ENCODE peak calls at places on chromosomes 7 and 10, in eight cellular contexts. One of them, this sample, is unnamed.

GRCh38 chr10:87861566-87861952 is 1.8 kb downstream of the KLLN start:
- DNase-seq in HCT116: no peak
- DNase-seq in ACHN: peak; percentile 76
- DNase-seq in adrenal gland: peak; percentile 91
- DNase-seq in activated CD4-positive, alpha-beta T cell treated with anti-CD3 and anti-CD28 coated beads for 24 hours: no peak
- DNase-seq in T-helper 1 cell: peak; percentile 4
- DNase-seq in GM10248: peak; percentile 61
- DNase-seq in hypothalamus: peak; percentile 43
- DNase-seq in this sample: peak; percentile 90

GRCh38 chr10:78450239-78450638 is 416.6 kb downstream of the RPS24 start:
- DNase-seq in HCT116: no peak
- DNase-seq in ACHN: no peak
- DNase-seq in adrenal gland: no peak
- DNase-seq in activated CD4-positive, alpha-beta T cell treated with anti-CD3 and anti-CD28 coated beads for 24 hours: no peak
- DNase-seq in T-helper 1 cell: no peak
- DNase-seq in GM10248: no peak
- DNase-seq in hypothalamus: no peak
- DNase-seq in this sample: no peak

GRCh38 chr10:775245-776075 is 86.0 kb upstream of the DIP2C start:
- DNase-seq in HCT116: no peak
- DNase-seq in ACHN: peak; percentile 74
- DNase-seq in adrenal gland: peak; percentile 88
- DNase-seq in activated CD4-positive, alpha-beta T cell treated with anti-CD3 and anti-CD28 coated beads for 24 hours: no peak
- DNase-seq in T-helper 1 cell: no peak
- DNase-seq in GM10248: no peak
- DNase-seq in hypothalamus: no peak
- DNase-seq in this sample: no peak

GRCh38 chr10:75404335-75405200 is 3.0 kb upstream of the ZNF503 start:
- DNase-seq in HCT116: no peak
- DNase-seq in ACHN: peak; percentile 68
- DNase-seq in adrenal gland: peak; percentile 69
- DNase-seq in activated CD4-positive, alpha-beta T cell treated with anti-CD3 and anti-CD28 coated beads for 24 hours: no peak
- DNase-seq in T-helper 1 cell: no peak
- DNase-seq in GM10248: peak; percentile 40
- DNase-seq in hypothalamus: no peak
- DNase-seq in this sample: peak; percentile 38

GRCh38 chr10:72107325-72108003 is 19.1 kb upstream of the SPOCK2 start:
- DNase-seq in HCT116: no peak
- DNase-seq in ACHN: peak; percentile 46
- DNase-seq in adrenal gland: no peak
- DNase-seq in activated CD4-positive, alpha-beta T cell treated with anti-CD3 and anti-CD28 coated beads for 24 hours: no peak
- DNase-seq in T-helper 1 cell: no peak
- DNase-seq in GM10248: peak; percentile 36
- DNase-seq in hypothalamus: no peak
- DNase-seq in this sample: no peak

GRCh38 chr10:88897019-88897853 is 17.2 kb downstream of the STAMBPL1 start:
- DNase-seq in HCT116: peak; percentile 65
- DNase-seq in ACHN: peak; percentile 45
- DNase-seq in adrenal gland: peak; percentile 51
- DNase-seq in activated CD4-positive, alpha-beta T cell treated with anti-CD3 and anti-CD28 coated beads for 24 hours: no peak
- DNase-seq in T-helper 1 cell: no peak
- DNase-seq in GM10248: no peak
- DNase-seq in hypothalamus: no peak
- DNase-seq in this sample: peak; percentile 41

GRCh38 chr7:19024261-19024660 is 93.2 kb downstream of the TWIST1 start:
- DNase-seq in HCT116: no peak
- DNase-seq in ACHN: no peak
- DNase-seq in adrenal gland: no peak
- DNase-seq in activated CD4-positive, alpha-beta T cell treated with anti-CD3 and anti-CD28 coated beads for 24 hours: no peak
- DNase-seq in T-helper 1 cell: no peak
- DNase-seq in GM10248: no peak
- DNase-seq in hypothalamus: no peak
- DNase-seq in this sample: no peak

GRCh38 chr10:33334839-33335549 is 527 bp upstream of the NRP1 start:
- DNase-seq in HCT116: peak; percentile 24
- DNase-seq in ACHN: peak; percentile 76
- DNase-seq in adrenal gland: peak; percentile 76
- DNase-seq in activated CD4-positive, alpha-beta T cell treated with anti-CD3 and anti-CD28 coated beads for 24 hours: no peak
- DNase-seq in T-helper 1 cell: no peak
- DNase-seq in GM10248: peak; percentile 26
- DNase-seq in hypothalamus: peak; percentile 63
- DNase-seq in this sample: peak; percentile 92

GRCh38 chr10:124223001-124223710 is 129.8 kb upstream of the CHST15 start:
- DNase-seq in HCT116: no peak
- DNase-seq in ACHN: no peak
- DNase-seq in adrenal gland: no peak
- DNase-seq in activated CD4-positive, alpha-beta T cell treated with anti-CD3 and anti-CD28 coated beads for 24 hours: no peak
- DNase-seq in T-helper 1 cell: no peak
- DNase-seq in GM10248: no peak
- DNase-seq in hypothalamus: no peak
- DNase-seq in this sample: no peak

GRCh38 chr10:80202934-80203834 is 2.2 kb downstream of the ANXA11 start:
- DNase-seq in HCT116: peak; percentile 83
- DNase-seq in ACHN: peak; percentile 91
- DNase-seq in adrenal gland: peak; percentile 60
- DNase-seq in activated CD4-positive, alpha-beta T cell treated with anti-CD3 and anti-CD28 coated beads for 24 hours: peak; percentile 59
- DNase-seq in T-helper 1 cell: peak; percentile 43
- DNase-seq in GM10248: peak; percentile 77
- DNase-seq in hypothalamus: no peak
- DNase-seq in this sample: peak; percentile 91

GRCh38 chr10:103510791-103511757 is 17.6 kb downstream of the NEURL1 start:
- DNase-seq in HCT116: no peak
- DNase-seq in ACHN: no peak
- DNase-seq in adrenal gland: no peak
- DNase-seq in activated CD4-positive, alpha-beta T cell treated with anti-CD3 and anti-CD28 coated beads for 24 hours: no peak
- DNase-seq in T-helper 1 cell: no peak
- DNase-seq in GM10248: peak; percentile 6
- DNase-seq in hypothalamus: no peak
- DNase-seq in this sample: no peak

GRCh38 chr10:124643281-124644009 is 100.7 kb downstream of the FAM53B start:
- DNase-seq in HCT116: no peak
- DNase-seq in ACHN: no peak
- DNase-seq in adrenal gland: no peak
- DNase-seq in activated CD4-positive, alpha-beta T cell treated with anti-CD3 and anti-CD28 coated beads for 24 hours: no peak
- DNase-seq in T-helper 1 cell: no peak
- DNase-seq in GM10248: no peak
- DNase-seq in hypothalamus: no peak
- DNase-seq in this sample: peak; percentile 48

GRCh38 chr7:142153400-142153799 is 41.9 kb downstream of the MGAM2 start:
- DNase-seq in HCT116: no peak
- DNase-seq in ACHN: peak; percentile 27
- DNase-seq in adrenal gland: no peak
- DNase-seq in activated CD4-positive, alpha-beta T cell treated with anti-CD3 and anti-CD28 coated beads for 24 hours: no peak
- DNase-seq in T-helper 1 cell: no peak
- DNase-seq in GM10248: peak; percentile 12
- DNase-seq in hypothalamus: no peak
- DNase-seq in this sample: no peak

GRCh38 chr7:129649128-129649690 is 37.7 kb downstream of the NRF1 start:
- DNase-seq in HCT116: no peak
- DNase-seq in ACHN: no peak
- DNase-seq in adrenal gland: no peak
- DNase-seq in activated CD4-positive, alpha-beta T cell treated with anti-CD3 and anti-CD28 coated beads for 24 hours: no peak
- DNase-seq in T-helper 1 cell: no peak
- DNase-seq in GM10248: no peak
- DNase-seq in hypothalamus: no peak
- DNase-seq in this sample: no peak

GRCh38 chr10:112603062-112603461 is 156.0 kb downstream of the VTI1A start:
- DNase-seq in HCT116: no peak
- DNase-seq in ACHN: no peak
- DNase-seq in adrenal gland: no peak
- DNase-seq in activated CD4-positive, alpha-beta T cell treated with anti-CD3 and anti-CD28 coated beads for 24 hours: no peak
- DNase-seq in T-helper 1 cell: no peak
- DNase-seq in GM10248: no peak
- DNase-seq in hypothalamus: no peak
- DNase-seq in this sample: no peak

GRCh38 chr10:70672165-70672992 is at the start of gene ADAMTS14:
- DNase-seq in HCT116: peak; percentile 29
- DNase-seq in ACHN: peak; percentile 38
- DNase-seq in adrenal gland: peak; percentile 35
- DNase-seq in activated CD4-positive, alpha-beta T cell treated with anti-CD3 and anti-CD28 coated beads for 24 hours: no peak
- DNase-seq in T-helper 1 cell: no peak
- DNase-seq in GM10248: no peak
- DNase-seq in hypothalamus: peak; percentile 83
- DNase-seq in this sample: peak; percentile 83

GRCh38 chr7:128672927-128673517 is 930 bp downstream of the GARIN1A start:
- DNase-seq in HCT116: peak; percentile 12
- DNase-seq in ACHN: peak; percentile 53
- DNase-seq in adrenal gland: no peak
- DNase-seq in activated CD4-positive, alpha-beta T cell treated with anti-CD3 and anti-CD28 coated beads for 24 hours: no peak
- DNase-seq in T-helper 1 cell: no peak
- DNase-seq in GM10248: peak; percentile 46
- DNase-seq in hypothalamus: peak; percentile 17
- DNase-seq in this sample: peak; percentile 42